ENCODE peak calls at places on chromosome 1, in four cellular contexts. One of them, this sample, is unnamed.

GRCh38 chr1:54604572-54605370 is 18.6 kb downstream of the FAM151A start:
- DNase-seq in effector CD8-positive, alpha-beta T cell: peak
- DNase-seq in posterior cingulate gyrus: no peak
- DNase-seq in naive thymus-derived CD8-positive, alpha-beta T cell: peak
- DNase-seq in this sample: no peak

GRCh38 chr1:184866991-184867788 is 107.1 kb downstream of the NIBAN1 start:
- DNase-seq in effector CD8-positive, alpha-beta T cell: no peak
- DNase-seq in posterior cingulate gyrus: no peak
- DNase-seq in naive thymus-derived CD8-positive, alpha-beta T cell: peak
- DNase-seq in this sample: no peak

GRCh38 chr1:172637522-172637921 is 21.4 kb upstream of the FASLG start:
- DNase-seq in effector CD8-positive, alpha-beta T cell: no peak
- DNase-seq in posterior cingulate gyrus: no peak
- DNase-seq in naive thymus-derived CD8-positive, alpha-beta T cell: no peak
- DNase-seq in this sample: no peak

GRCh38 chr1:6113745-6114144 is 66.4 kb downstream of the CHD5 start:
- DNase-seq in effector CD8-positive, alpha-beta T cell: no peak
- DNase-seq in posterior cingulate gyrus: peak
- DNase-seq in naive thymus-derived CD8-positive, alpha-beta T cell: no peak
- DNase-seq in this sample: no peak

GRCh38 chr1:192008281-192008825 is 149.9 kb upstream of the RGS18 start:
- DNase-seq in effector CD8-positive, alpha-beta T cell: no peak
- DNase-seq in posterior cingulate gyrus: no peak
- DNase-seq in naive thymus-derived CD8-positive, alpha-beta T cell: no peak
- DNase-seq in this sample: no peak

GRCh38 chr1:56525463-56526155 is 53.8 kb downstream of the PLPP3 start:
- DNase-seq in effector CD8-positive, alpha-beta T cell: no peak
- DNase-seq in posterior cingulate gyrus: no peak
- DNase-seq in naive thymus-derived CD8-positive, alpha-beta T cell: no peak
- DNase-seq in this sample: no peak

GRCh38 chr1:62882161-62882560 is 98.2 kb downstream of the ATG4C start:
- DNase-seq in effector CD8-positive, alpha-beta T cell: no peak
- DNase-seq in posterior cingulate gyrus: no peak
- DNase-seq in naive thymus-derived CD8-positive, alpha-beta T cell: no peak
- DNase-seq in this sample: no peak

GRCh38 chr1:65209005-65209885 is 61.2 kb downstream of the AK4 start:
- DNase-seq in effector CD8-positive, alpha-beta T cell: no peak
- DNase-seq in posterior cingulate gyrus: no peak
- DNase-seq in naive thymus-derived CD8-positive, alpha-beta T cell: peak
- DNase-seq in this sample: no peak

GRCh38 chr1:116819081-116819480 is 64.9 kb downstream of the CD2 start:
- DNase-seq in effector CD8-positive, alpha-beta T cell: no peak
- DNase-seq in posterior cingulate gyrus: no peak
- DNase-seq in naive thymus-derived CD8-positive, alpha-beta T cell: no peak
- DNase-seq in this sample: no peak

GRCh38 chr1:168202941-168203654 is 22.7 kb upstream of the SFT2D2 start:
- DNase-seq in effector CD8-positive, alpha-beta T cell: no peak
- DNase-seq in posterior cingulate gyrus: no peak
- DNase-seq in naive thymus-derived CD8-positive, alpha-beta T cell: no peak
- DNase-seq in this sample: no peak